ENCODE peak calls at places on chromosomes 12 and 14, in five cellular contexts. R, A, L, Q and F are unnamed samples.

GRCh38 chr14:105486974-105487448 is 325 bp downstream of the CRIP1 start:
- DNase-seq in R (peak), A (no peak), L (no peak), Q (no peak), F (no peak)

GRCh38 chr14:34857689-34858449 is 17.3 kb downstream of the BAZ1A start:
- DNase-seq in R (no peak), A (no peak), L (no peak), Q (no peak), F (no peak)

GRCh38 chr12:123530683-123531082 is 2.8 kb downstream of the RILPL1 start:
- DNase-seq in R (no peak), A (no peak), L (no peak), Q (no peak), F (no peak)

GRCh38 chr12:94644622-94645021 is 5.7 kb downstream of the TMCC3 start:
- DNase-seq in R (no peak), A (no peak), L (no peak), Q (no peak), F (no peak)

GRCh38 chr12:89278169-89278568 is 74.1 kb downstream of the DUSP6 start:
- DNase-seq in R (no peak), A (no peak), L (no peak), Q (no peak), F (no peak)

GRCh38 chr14:65926935-65927700 is 514.6 kb downstream of the FUT8 start:
- DNase-seq in R (no peak), A (no peak), L (no peak), Q (no peak), F (no peak)

GRCh38 chr12:104692335-104693218 is 235.8 kb downstream of the CHST11 start:
- DNase-seq in R (no peak), A (no peak), L (no peak), Q (no peak), F (no peak)

GRCh38 chr12:19234991-19235876 is 105.7 kb downstream of the PLEKHA5 start:
- DNase-seq in R (no peak), A (no peak), L (no peak), Q (no peak), F (no peak)

GRCh38 chr14:75460402-75460801 is 32.6 kb downstream of the JDP2 start:
- DNase-seq in R (no peak), A (no peak), L (no peak), Q (no peak), F (no peak)

GRCh38 chr12:69189378-69189978 is 49.9 kb upstream of the CPSF6 start:
- DNase-seq in R (no peak), A (no peak), L (no peak), Q (no peak), F (no peak)

GRCh38 chr12:52633383-52633782 is 15.0 kb upstream of the KRT73 start:
- DNase-seq in R (no peak), A (peak), L (no peak), Q (no peak), F (no peak)

GRCh38 chr12:109951751-109952150 is 44.4 kb downstream of the GIT2 start:
- DNase-seq in R (no peak), A (no peak), L (peak), Q (no peak), F (no peak)

GRCh38 chr12:48930475-48930874 is 5.2 kb upstream of the FKBP11 start:
- DNase-seq in R (no peak), A (no peak), L (no peak), Q (no peak), F (no peak)

GRCh38 chr12:95809000-95809680 is 18.6 kb upstream of the NTN4 start:
- DNase-seq in R (no peak), A (no peak), L (no peak), Q (no peak), F (no peak)

GRCh38 chr14:77603654-77604270 is 12.7 kb downstream of the SPTLC2 start:
- DNase-seq in R (no peak), A (no peak), L (no peak), Q (no peak), F (no peak)

GRCh38 chr12:129257526-129257925 is 404.2 kb downstream of the GLT1D1 start:
- DNase-seq in R (no peak), A (no peak), L (no peak), Q (no peak), F (no peak)

GRCh38 chr14:72094844-72095582 is 162.8 kb downstream of the RGS6 start:
- DNase-seq in R (no peak), A (no peak), L (no peak), Q (no peak), F (no peak)

GRCh38 chr12:92528586-92528985 is 174.2 kb upstream of the PLEKHG7 start:
- DNase-seq in R (no peak), A (no peak), L (no peak), Q (no peak), F (no peak)

GRCh38 chr12:47397664-47398281 is 308.1 kb downstream of the RPAP3 start:
- DNase-seq in R (no peak), A (no peak), L (peak), Q (no peak), F (no peak)

GRCh38 chr14:50062438-50063039 is 53.8 kb downstream of the VCPKMT start:
- DNase-seq in R (peak), A (no peak), L (peak), Q (no peak), F (no peak)

GRCh38 chr12:54830199-54830598 is 24.1 kb upstream of the MUCL1 start:
- DNase-seq in R (no peak), A (no peak), L (no peak), Q (no peak), F (no peak)

GRCh38 chr12:119627686-119628085 is 34.1 kb downstream of the TMEM233 start:
- DNase-seq in R (no peak), A (no peak), L (no peak), Q (no peak), F (no peak)

GRCh38 chr12:6830286-6830892 is 2.2 kb downstream of the P3H3 start:
- DNase-seq in R (no peak), A (no peak), L (no peak), Q (no peak), F (no peak)

GRCh38 chr14:31880935-31881334 is 196.2 kb upstream of the ARHGAP5 start:
- DNase-seq in R (no peak), A (no peak), L (peak), Q (peak), F (no peak)

GRCh38 chr12:19058235-19059021 is 71.1 kb upstream of the PLEKHA5 start:
- DNase-seq in R (no peak), A (no peak), L (no peak), Q (no peak), F (no peak)

GRCh38 chr14:99273025-99273723 is 1.2 kb upstream of the BCL11B start:
- DNase-seq in R (no peak), A (no peak), L (no peak), Q (no peak), F (peak)

GRCh38 chr14:41350476-41350875 is 256.2 kb upstream of the LRFN5 start:
- DNase-seq in R (no peak), A (no peak), L (no peak), Q (no peak), F (no peak)

GRCh38 chr14:53044486-53044885 is 93.6 kb upstream of the FERMT2 start:
- DNase-seq in R (no peak), A (no peak), L (peak), Q (peak), F (no peak)

GRCh38 chr14:103541944-103542544 is 13.0 kb downstream of the TRMT61A start:
- DNase-seq in R (no peak), A (no peak), L (no peak), Q (no peak), F (no peak)

GRCh38 chr14:88437659-88438058 is 52.2 kb downstream of the SPATA7 start:
- DNase-seq in R (no peak), A (no peak), L (no peak), Q (no peak), F (no peak)
- TF ChIP-seq CTCF in R (no peak), A (no peak), L (peak), Q (peak), F (no peak)

GRCh38 chr12:113234483-113234882 is 13.2 kb downstream of the TPCN1 start:
- DNase-seq in R (no peak), A (no peak), L (no peak), Q (no peak), F (no peak)

GRCh38 chr12:113231275-113232231 is 10.3 kb downstream of the TPCN1 start:
- DNase-seq in R (no peak), A (no peak), L (no peak), Q (no peak), F (no peak)

GRCh38 chr12:113232232-113232615 is 11.0 kb downstream of the TPCN1 start:
- DNase-seq in R (no peak), A (no peak), L (no peak), Q (no peak), F (no peak)

GRCh38 chr12:113233967-113234366 is 12.7 kb downstream of the TPCN1 start:
- DNase-seq in R (no peak), A (no peak), L (no peak), Q (no peak), F (no peak)

GRCh38 chr12:113232787-113233585 is 11.7 kb downstream of the TPCN1 start:
- DNase-seq in R (peak), A (no peak), L (no peak), Q (no peak), F (no peak)
- TF ChIP-seq CTCF in R (peak), A (no peak), L (no peak), Q (no peak), F (peak)

GRCh38 chr12:62933871-62934798 is 815 bp downstream of the PPM1H start:
- DNase-seq in R (no peak), A (no peak), L (peak), Q (no peak), F (no peak)
- TF ChIP-seq CTCF in R (no peak), A (no peak), L (no peak), Q (no peak), F (no peak)

GRCh38 chr12:28872654-28873268 is 276.3 kb upstream of the FAR2 start:
- DNase-seq in R (no peak), A (no peak), L (peak), Q (no peak), F (peak)
- TF ChIP-seq CTCF in R (no peak), A (peak), L (peak), Q (peak), F (peak)